ENCODE peak calls at places on chromosome 20, in eight cellular contexts. A, L, C, H, I, N, D and X are unnamed samples.

GRCh38 chr20:40481337-40481736 is 207.7 kb downstream of the MAFB start:
- DNase-seq in A (no peak), L (no peak), C (no peak), H (no peak), I (no peak), N (no peak), D (no peak), X (no peak)

GRCh38 chr20:11748436-11748835 is 169.3 kb upstream of the BTBD3 start:
- DNase-seq in A (no peak), L (no peak), C (no peak), H (no peak), I (no peak), N (no peak), D (no peak), X (no peak)

GRCh38 chr20:34437330-34437986 is 74.4 kb downstream of the ITCH start:
- DNase-seq in A (no peak), L (no peak), C (no peak), H (no peak), I (no peak), N (no peak), D (peak), X (no peak)

GRCh38 chr20:8094415-8094818 is 37.6 kb upstream of the PLCB1 start:
- DNase-seq in A (no peak), L (peak), C (no peak), H (no peak), I (no peak), N (no peak), D (no peak), X (no peak)

GRCh38 chr20:34017610-34018009 is 23.9 kb downstream of the RALY start:
- DNase-seq in A (no peak), L (no peak), C (no peak), H (no peak), I (no peak), N (no peak), D (no peak), X (no peak)

GRCh38 chr20:36824142-36824940 is 50.8 kb upstream of the DSN1 start:
- DNase-seq in A (no peak), L (no peak), C (no peak), H (no peak), I (no peak), N (no peak), D (no peak), X (no peak)

GRCh38 chr20:8330785-8331699 is 199.0 kb downstream of the PLCB1 start:
- DNase-seq in A (no peak), L (no peak), C (no peak), H (no peak), I (no peak), N (peak), D (no peak), X (no peak)

GRCh38 chr20:12237772-12238171 is 320.1 kb downstream of the BTBD3 start:
- DNase-seq in A (no peak), L (no peak), C (no peak), H (no peak), I (no peak), N (no peak), D (no peak), X (no peak)

GRCh38 chr20:48463096-48463710 is 364.6 kb downstream of the PREX1 start:
- DNase-seq in A (no peak), L (no peak), C (no peak), H (no peak), I (no peak), N (no peak), D (no peak), X (no peak)

GRCh38 chr20:39083781-39084180 is 121.6 kb downstream of the DHX35 start:
- DNase-seq in A (no peak), L (no peak), C (no peak), H (no peak), I (no peak), N (no peak), D (no peak), X (no peak)

GRCh38 chr20:42700423-42700822 is 489.3 kb downstream of the PTPRT start:
- DNase-seq in A (no peak), L (no peak), C (no peak), H (no peak), I (no peak), N (no peak), D (no peak), X (no peak)

GRCh38 chr20:45450097-45450818 is 19.3 kb upstream of the WFDC2 start:
- DNase-seq in A (peak), L (no peak), C (peak), H (peak), I (no peak), N (peak), D (peak), X (peak)
- TF ChIP-seq CTCF in A (peak), L (no peak), C (peak), H (peak), I (peak), N (peak), D (peak), X (peak)

DNA sequence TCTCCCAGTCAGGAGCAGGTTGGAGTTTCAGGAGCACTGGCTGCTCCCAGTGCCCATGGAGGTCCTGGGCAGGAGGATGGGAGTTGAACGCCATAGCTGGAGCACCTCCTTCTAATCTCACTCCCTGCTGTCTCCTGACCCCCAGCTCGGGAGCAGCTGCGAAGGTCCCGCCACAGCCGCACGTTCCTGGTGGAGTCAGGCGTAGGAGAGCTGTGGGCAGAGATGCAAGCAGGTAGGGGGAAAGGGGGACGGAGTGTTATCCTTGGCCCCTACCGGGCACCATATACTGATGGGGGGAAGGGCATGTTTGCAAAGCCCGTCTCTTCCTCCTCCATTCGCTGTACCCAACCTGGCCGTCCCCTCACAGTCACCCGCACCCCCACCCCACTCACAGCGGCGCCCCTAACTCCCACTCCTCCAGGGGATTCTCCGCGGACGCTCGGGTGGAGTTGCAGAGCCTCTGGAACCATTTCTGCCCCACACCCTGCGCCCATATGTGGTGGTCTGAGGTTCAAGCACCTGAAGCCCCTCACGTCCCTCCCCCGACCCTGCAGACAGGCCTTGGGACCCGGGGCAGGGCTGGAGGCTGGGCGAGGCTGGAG is 16.7 kb downstream of the HSPA12B start:
- DNase-seq in A (no peak), L (no peak), C (no peak), H (no peak), I (no peak), N (no peak), D (no peak), X (no peak)
- TF ChIP-seq CTCF in A (no peak), L (no peak), C (no peak), H (no peak), I (no peak), N (no peak), D (no peak), X (no peak)

GRCh38 chr20:15759546-15760216 is 813.6 kb downstream of the KIF16B start:
- DNase-seq in A (no peak), L (no peak), C (no peak), H (no peak), I (no peak), N (no peak), D (peak), X (no peak)
- TF ChIP-seq CTCF in A (no peak), L (no peak), C (no peak), H (no peak), I (no peak), N (no peak), D (no peak), X (no peak)

GRCh38 chr20:17795449-17796095 is 95.8 kb downstream of the BANF2 start:
- DNase-seq in A (no peak), L (no peak), C (no peak), H (no peak), I (no peak), N (no peak), D (no peak), X (no peak)
- TF ChIP-seq CTCF in A (no peak), L (no peak), C (no peak), H (no peak), I (no peak), N (no peak), D (no peak), X (no peak)

GRCh38 chr20:6140947-6141346 is 18.1 kb upstream of the FERMT1 start:
- DNase-seq in A (no peak), L (no peak), C (no peak), H (no peak), I (peak), N (peak), D (no peak), X (no peak)
- TF ChIP-seq CTCF in A (no peak), L (no peak), C (peak), H (no peak), I (no peak), N (peak), D (peak), X (peak)

GRCh38 chr20:21693322-21693721 is 12.1 kb upstream of the PAX1 start:
- DNase-seq in A (no peak), L (no peak), C (peak), H (no peak), I (peak), N (peak), D (peak), X (no peak)
- TF ChIP-seq CTCF in A (peak), L (no peak), C (peak), H (peak), I (peak), N (peak), D (no peak), X (peak)

GRCh38 chr20:46089076-46089337 is 755 bp downstream of the NCOA5 start:
- DNase-seq in A (no peak), L (no peak), C (no peak), H (peak), I (no peak), N (peak), D (peak), X (no peak)

GRCh38 chr20:46089338-46090094 is at the start of gene NCOA5:
- DNase-seq in A (peak), L (peak), C (peak), H (peak), I (peak), N (peak), D (peak), X (peak)

GRCh38 chr20:46087161-46087560 is 2.6 kb downstream of the NCOA5 start:
- DNase-seq in A (no peak), L (no peak), C (no peak), H (no peak), I (no peak), N (peak), D (no peak), X (no peak)

GRCh38 chr20:46088409-46089075 is 1.2 kb downstream of the NCOA5 start:
- DNase-seq in A (no peak), L (no peak), C (no peak), H (no peak), I (no peak), N (peak), D (no peak), X (no peak)

DNA sequence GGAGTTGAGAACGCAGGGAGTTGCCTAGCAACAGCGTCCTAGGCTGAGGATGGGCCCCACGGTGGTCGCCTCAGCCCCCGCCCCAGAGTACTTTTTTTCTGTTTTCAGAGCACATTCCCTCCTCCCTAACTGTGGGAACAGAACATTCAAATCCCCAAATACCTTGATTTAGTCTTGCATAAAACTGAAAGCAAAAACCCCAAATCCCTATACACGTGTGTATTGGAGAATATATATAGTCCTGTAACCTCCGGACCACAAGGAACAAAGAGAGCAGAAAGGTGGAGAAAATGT is 280 bp upstream of the NCOA5 start:
- DNase-seq in A (no peak), L (no peak), C (no peak), H (no peak), I (no peak), N (no peak), D (peak), X (no peak)
- TF ChIP-seq CTCF in A (no peak), L (no peak), C (no peak), H (no peak), I (no peak), N (no peak), D (no peak), X (no peak)

DNA sequence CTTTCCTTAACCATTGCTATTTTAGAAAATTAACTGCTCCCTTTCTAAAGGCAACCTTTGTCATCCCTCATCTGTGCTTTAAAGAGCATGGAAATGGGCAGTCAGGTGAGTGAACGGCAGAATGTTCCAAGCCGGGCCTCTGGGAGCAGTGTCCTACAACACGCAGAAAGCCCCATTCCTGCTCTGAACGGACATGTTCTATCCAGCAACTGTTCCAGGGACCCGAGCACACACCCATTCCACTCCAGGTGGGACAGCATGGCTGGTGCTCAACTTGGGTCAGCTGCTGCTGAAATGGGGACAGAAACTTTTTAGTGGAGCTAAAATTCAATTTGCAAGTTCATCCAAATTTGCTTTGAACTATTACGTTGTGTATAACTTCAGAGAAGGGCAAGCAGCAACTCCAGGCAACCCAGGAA is 26.7 kb downstream of the DIDO1 start:
- DNase-seq in A (no peak), L (no peak), C (no peak), H (no peak), I (no peak), N (peak), D (peak), X (no peak)
- TF ChIP-seq CTCF in A (no peak), L (no peak), C (peak), H (no peak), I (no peak), N (no peak), D (no peak), X (no peak)

GRCh38 chr20:63452341-63453028 is 20.0 kb downstream of the KCNQ2 start:
- DNase-seq in A (no peak), L (no peak), C (no peak), H (no peak), I (no peak), N (no peak), D (no peak), X (no peak)

GRCh38 chr20:63455568-63455859 is 16.9 kb downstream of the KCNQ2 start:
- DNase-seq in A (no peak), L (no peak), C (no peak), H (no peak), I (no peak), N (no peak), D (no peak), X (no peak)

GRCh38 chr20:63451821-63452220 is 20.6 kb downstream of the KCNQ2 start:
- DNase-seq in A (no peak), L (no peak), C (no peak), H (no peak), I (no peak), N (no peak), D (no peak), X (no peak)

GRCh38 chr20:63454729-63455567 is 17.5 kb downstream of the KCNQ2 start:
- DNase-seq in A (no peak), L (no peak), C (no peak), H (no peak), I (no peak), N (no peak), D (no peak), X (no peak)

DNA sequence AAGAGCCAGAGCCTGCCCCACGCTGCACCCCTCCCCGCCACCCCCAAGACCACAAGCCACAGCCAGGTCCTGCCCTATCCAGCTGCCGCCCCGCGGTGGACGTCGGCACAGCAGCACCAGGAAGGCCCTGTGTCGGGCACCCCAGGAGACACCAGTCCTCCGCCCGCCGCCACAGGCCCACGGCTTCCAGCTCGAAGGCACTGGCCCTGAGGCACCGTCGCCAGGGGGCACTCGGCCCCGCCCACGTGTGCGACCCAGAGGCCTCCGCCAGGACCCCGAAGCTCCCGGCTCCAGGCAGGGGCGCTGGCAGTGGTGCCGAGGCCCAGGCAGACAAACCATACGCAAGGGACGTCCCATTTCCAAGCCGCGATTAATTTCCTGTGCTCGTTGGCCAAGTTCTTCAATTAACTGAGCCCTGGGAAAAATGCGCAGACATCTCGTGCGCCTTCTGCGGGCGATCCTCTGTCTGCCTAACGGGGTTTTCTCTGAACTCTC is 19.4 kb downstream of the KCNQ2 start:
- DNase-seq in A (peak), L (no peak), C (peak), H (no peak), I (no peak), N (peak), D (no peak), X (no peak)
- TF ChIP-seq CTCF in A (no peak), L (no peak), C (no peak), H (no peak), I (no peak), N (peak), D (peak), X (no peak)

DNA sequence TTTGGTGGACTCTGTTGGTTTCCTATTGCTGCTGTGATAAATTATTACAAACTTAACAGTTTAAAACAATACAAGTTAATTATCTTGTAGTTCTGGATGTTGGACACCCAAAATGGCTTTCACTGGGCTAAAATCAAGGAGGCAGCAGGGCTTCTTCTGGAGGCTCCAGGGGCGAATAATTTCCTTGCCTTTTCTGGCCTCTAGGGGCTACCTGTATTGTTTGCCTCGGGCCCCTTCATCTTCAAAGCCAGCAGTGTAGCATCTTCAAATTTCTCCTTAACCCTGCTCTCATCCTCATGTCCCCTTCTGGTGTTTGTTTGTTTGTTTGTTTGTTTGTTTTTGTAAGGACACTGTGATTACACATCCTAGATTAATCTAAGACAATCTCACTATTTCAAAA is 60.5 kb upstream of the ANKEF1 start:
- DNase-seq in A (no peak), L (no peak), C (no peak), H (no peak), I (peak), N (no peak), D (no peak), X (no peak)
- TF ChIP-seq CTCF in A (no peak), L (no peak), C (peak), H (no peak), I (no peak), N (no peak), D (no peak), X (no peak)